ENCODE peak calls at places on chromosomes 16 and 17, in nine cellular contexts. V is pancreas, I is spleen, P is testis, U is SK-N-SH, O is WTC11, B is ascending aorta, A is AG09309, N is OCI-LY7. Z is an unnamed sample.

GRCh38 chr16:2237552-2238395 is 1.5 kb downstream of the DNASE1L2 start:
- DNase-seq in V (peak), I (no peak), P (no peak), U (peak), O (peak), B (no peak), A (no peak), N (no peak), Z (no peak)

GRCh38 chr16:27330542-27330941 is 16.8 kb downstream of the IL4R start:
- DNase-seq in V (no peak), I (peak), P (no peak), U (no peak), O (no peak), B (no peak), A (peak), N (no peak), Z (peak)

GRCh38 chr17:7041607-7042506 is 2.0 kb downstream of the SLC16A11 start:
- DNase-seq in V (no peak), I (no peak), P (no peak), U (peak), O (peak), B (no peak), A (no peak), N (no peak), Z (no peak)

GRCh38 chr17:17928422-17929386 is 43.5 kb downstream of the TOM1L2 start:
- DNase-seq in V (no peak), I (no peak), P (no peak), U (no peak), O (no peak), B (no peak), A (no peak), N (no peak), Z (no peak)

GRCh38 chr17:30323895-30324319 is 9.9 kb downstream of the TMIGD1 start:
- DNase-seq in V (no peak), I (no peak), P (peak), U (no peak), O (no peak), B (no peak), A (no peak), N (peak), Z (no peak)

GRCh38 chr16:86775401-86775985 is 197.1 kb downstream of the FOXL1 start:
- DNase-seq in V (no peak), I (no peak), P (no peak), U (no peak), O (no peak), B (no peak), A (no peak), N (no peak), Z (no peak)

GRCh38 chr17:47697948-47698711 is 4.2 kb downstream of the TBKBP1 start:
- DNase-seq in V (no peak), I (peak), P (no peak), U (peak), O (no peak), B (no peak), A (no peak), N (no peak), Z (no peak)

GRCh38 chr16:89197033-89197632 is 3.2 kb downstream of the SLC22A31 start:
- DNase-seq in V (peak), I (peak), P (no peak), U (peak), O (no peak), B (no peak), A (no peak), N (no peak), Z (no peak)

GRCh38 chr16:67268136-67268579 is 11.2 kb upstream of the PLEKHG4 start:
- DNase-seq in V (no peak), I (peak), P (no peak), U (no peak), O (no peak), B (no peak), A (no peak), N (no peak), Z (peak)

GRCh38 chr17:60163108-60163784 is 13.5 kb downstream of the CA4 start:
- DNase-seq in V (no peak), I (no peak), P (no peak), U (peak), O (no peak), B (no peak), A (no peak), N (peak), Z (no peak)

GRCh38 chr17:35709874-35710273 is 21.6 kb upstream of the RASL10B start:
- DNase-seq in V (no peak), I (no peak), P (no peak), U (no peak), O (no peak), B (no peak), A (peak), N (no peak), Z (peak)

GRCh38 chr16:3096362-3096761 is 2.7 kb downstream of the ZSCAN10 start:
- DNase-seq in V (no peak), I (peak), P (no peak), U (no peak), O (no peak), B (no peak), A (no peak), N (no peak), Z (no peak)

GRCh38 chr16:85232369-85233142 is 120.3 kb upstream of the CIBAR2 start:
- DNase-seq in V (no peak), I (no peak), P (no peak), U (no peak), O (no peak), B (no peak), A (no peak), N (no peak), Z (no peak)

GRCh38 chr17:15917021-15917438 is 27.9 kb upstream of the ADORA2B start:
- DNase-seq in V (no peak), I (no peak), P (no peak), U (no peak), O (peak), B (no peak), A (no peak), N (no peak), Z (no peak)
- TF ChIP-seq CTCF in V (no peak), I (no peak), P (no peak), U (no peak), O (no peak), B (no peak), A (no peak), N (no peak), Z (no peak)

GRCh38 chr17:28908640-28909098 is 5.8 kb upstream of the DHRS13 start:
- DNase-seq in V (no peak), I (no peak), P (peak), U (no peak), O (no peak), B (no peak), A (no peak), N (no peak), Z (peak)

GRCh38 chr17:28912938-28913333 is 10.1 kb upstream of the DHRS13 start:
- DNase-seq in V (no peak), I (no peak), P (peak), U (no peak), O (no peak), B (no peak), A (no peak), N (no peak), Z (no peak)

GRCh38 chr17:28910534-28910933 is 7.7 kb upstream of the DHRS13 start:
- DNase-seq in V (no peak), I (no peak), P (no peak), U (no peak), O (no peak), B (no peak), A (no peak), N (no peak), Z (no peak)

GRCh38 chr17:28911411-28912045 is 8.6 kb upstream of the DHRS13 start:
- DNase-seq in V (no peak), I (no peak), P (peak), U (no peak), O (no peak), B (no peak), A (no peak), N (no peak), Z (no peak)

GRCh38 chr17:28912281-28912937 is 9.5 kb upstream of the DHRS13 start:
- DNase-seq in V (no peak), I (no peak), P (peak), U (no peak), O (peak), B (no peak), A (no peak), N (no peak), Z (no peak)
- TF ChIP-seq CTCF in V (no peak), I (peak), P (peak), U (peak), O (peak), B (no peak), A (peak), N (peak), Z (peak)

DNA sequence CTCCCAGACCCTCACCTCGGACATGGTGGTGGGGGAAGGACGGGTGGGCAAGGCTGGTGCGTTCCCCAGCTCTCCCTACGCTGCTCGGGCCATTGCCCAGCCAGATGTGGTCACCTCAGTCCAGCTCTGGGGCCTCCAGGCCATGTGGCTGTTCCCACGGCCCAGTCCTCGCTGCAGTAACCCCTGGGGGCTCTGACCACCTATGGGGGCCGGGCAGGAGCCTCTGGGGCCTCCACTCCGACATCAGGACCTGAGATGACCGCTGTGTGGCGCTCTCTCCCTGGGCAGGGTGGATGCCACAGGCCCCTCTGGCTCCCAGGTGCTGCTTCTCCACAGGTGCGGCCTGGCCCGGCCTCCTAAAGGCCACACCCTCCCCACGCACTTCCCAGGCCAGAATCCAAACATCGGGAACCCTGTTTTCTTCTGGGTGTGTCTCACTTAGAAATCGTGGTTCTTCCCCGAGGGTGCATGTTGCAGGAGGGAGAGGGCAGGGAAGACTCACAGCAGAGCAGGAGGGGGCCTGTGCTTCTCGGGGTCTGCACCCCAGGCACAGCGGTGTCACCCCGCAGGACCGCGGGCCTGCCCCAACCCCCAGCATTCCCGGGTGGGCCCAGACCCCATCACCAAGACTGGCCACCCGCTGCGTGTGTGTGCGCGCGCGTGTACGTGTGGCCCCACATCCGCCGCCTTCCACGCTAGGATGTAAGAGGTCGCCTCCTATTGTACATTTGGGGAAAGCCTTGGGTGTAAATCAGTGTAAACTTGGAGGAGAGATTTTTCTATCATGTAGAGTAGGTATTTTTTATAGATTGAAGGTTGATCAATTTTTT is 5.9 kb upstream of the CAPN15 start:
- DNase-seq in V (peak), I (no peak), P (no peak), U (no peak), O (peak), B (no peak), A (no peak), N (no peak), Z (no peak)
- TF ChIP-seq CTCF in V (no peak), I (no peak), P (no peak), U (no peak), O (peak), B (no peak), A (no peak), N (no peak), Z (no peak)

GRCh38 chr16:52863000-52863399 is 189.7 kb downstream of the CHD9NB start:
- DNase-seq in V (no peak), I (no peak), P (no peak), U (no peak), O (no peak), B (no peak), A (no peak), N (no peak), Z (no peak)

DNA sequence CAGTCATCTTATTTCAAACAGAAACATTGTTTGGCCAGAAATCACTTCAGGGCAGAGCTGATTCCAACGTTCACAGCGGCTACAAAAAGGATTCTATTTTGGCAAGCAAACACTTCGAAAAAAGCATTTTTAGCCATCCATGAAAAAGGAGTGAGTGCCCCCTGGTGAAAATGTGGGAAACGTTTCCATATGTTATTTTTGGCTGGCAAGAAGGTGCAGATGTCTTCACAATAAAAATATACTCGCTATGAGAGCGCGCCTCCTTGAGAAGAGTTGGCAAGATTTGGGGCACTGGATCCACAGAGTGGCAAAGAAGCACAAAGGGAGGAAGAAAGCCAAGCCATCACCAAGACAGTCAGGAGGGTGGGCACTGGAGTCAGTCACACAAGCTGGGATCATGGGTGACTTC is 191.1 kb downstream of the CHD9NB start:
- DNase-seq in V (no peak), I (no peak), P (peak), U (peak), O (peak), B (no peak), A (no peak), N (no peak), Z (no peak)
- TF ChIP-seq CTCF in V (peak), I (no peak), P (peak), U (no peak), O (peak), B (no peak), A (no peak), N (no peak), Z (no peak)

GRCh38 chr16:23757116-23757515 is 2.3 kb downstream of the CHP2 start:
- DNase-seq in V (no peak), I (no peak), P (no peak), U (no peak), O (no peak), B (no peak), A (no peak), N (no peak), Z (no peak)
- TF ChIP-seq CTCF in V (no peak), I (no peak), P (no peak), U (no peak), O (no peak), B (no peak), A (no peak), N (no peak), Z (no peak)